ENCODE peak calls at places on chromosome 6, in four cellular contexts. W is mucosa of gallbladder; H is central memory CD4-positive, alpha-beta T cell; Z is GM23248. M is an unnamed sample.

GRCh38 chr6:10400330-10400729 is 14.5 kb downstream of the TFAP2A start:
- DNase-seq in W (no peak), H (no peak), Z (no peak), M (no peak)

GRCh38 chr6:56595490-56596122 is 47.1 kb downstream of the DST start:
- DNase-seq in W (no peak), H (peak), Z (peak), M (no peak)

GRCh38 chr6:52306972-52307849 is 22.7 kb upstream of the MCM3 start:
- DNase-seq in W (no peak), H (no peak), Z (no peak), M (no peak)

GRCh38 chr6:148146717-148147116 is 195.9 kb upstream of the SASH1 start:
- DNase-seq in W (no peak), H (peak), Z (peak), M (no peak)

GRCh38 chr6:70520575-70520974 is 46.2 kb upstream of the SDHAF4 start:
- DNase-seq in W (no peak), H (peak), Z (peak), M (no peak)

GRCh38 chr6:40138273-40138720 is 204.0 kb upstream of the MOCS1 start:
- DNase-seq in W (peak), H (no peak), Z (no peak), M (no peak)

GRCh38 chr6:40074292-40075050 is 140.2 kb upstream of the MOCS1 start:
- DNase-seq in W (no peak), H (no peak), Z (no peak), M (no peak)

GRCh38 chr6:131258816-131259476 is 123.7 kb downstream of the AKAP7 start:
- DNase-seq in W (peak), H (no peak), Z (no peak), M (no peak)

GRCh38 chr6:129539032-129539431 is 170.9 kb downstream of the ARHGAP18 start:
- DNase-seq in W (no peak), H (no peak), Z (no peak), M (no peak)

GRCh38 chr6:13453771-13454251 is 33.6 kb downstream of the GFOD1 start:
- DNase-seq in W (no peak), H (peak), Z (peak), M (no peak)

GRCh38 chr6:160996316-160996715 is 4.7 kb downstream of the MAP3K4 start:
- DNase-seq in W (no peak), H (no peak), Z (no peak), M (no peak)

GRCh38 chr6:137804647-137805046 is 62.4 kb upstream of the TNFAIP3 start:
- DNase-seq in W (no peak), H (no peak), Z (no peak), M (no peak)

GRCh38 chr6:113103618-113104390 is 753.3 kb upstream of the MARCKS start:
- DNase-seq in W (no peak), H (no peak), Z (peak), M (no peak)

GRCh38 chr6:119459207-119459974 is 109.8 kb upstream of the MAN1A1 start:
- DNase-seq in W (no peak), H (no peak), Z (no peak), M (no peak)

GRCh38 chr6:90107721-90108364 is 188.8 kb downstream of the BACH2 start:
- DNase-seq in W (no peak), H (peak), Z (no peak), M (no peak)

GRCh38 chr6:92072387-92072786 is 1347.0 kb downstream of the EPHA7 start:
- DNase-seq in W (no peak), H (no peak), Z (no peak), M (no peak)

GRCh38 chr6:47905717-47906116 is 123.9 kb downstream of the OPN5 start:
- DNase-seq in W (no peak), H (no peak), Z (no peak), M (no peak)

GRCh38 chr6:153591165-153591564 is 447.9 kb upstream of the OPRM1 start:
- DNase-seq in W (no peak), H (no peak), Z (no peak), M (no peak)

GRCh38 chr6:45658396-45658795 is 280.7 kb upstream of the SUPT3H start:
- DNase-seq in W (no peak), H (no peak), Z (peak), M (no peak)

GRCh38 chr6:101259446-101259845 is 134.1 kb upstream of the GRIK2 start:
- DNase-seq in W (no peak), H (no peak), Z (no peak), M (no peak)

GRCh38 chr6:144298167-144298671 is 13.1 kb downstream of the UTRN start:
- DNase-seq in W (no peak), H (no peak), Z (no peak), M (no peak)

GRCh38 chr6:109610555-109610954 is 80.4 kb downstream of the AK9 start:
- DNase-seq in W (no peak), H (no peak), Z (no peak), M (no peak)

GRCh38 chr6:16511048-16511660 is 250.1 kb downstream of the ATXN1 start:
- DNase-seq in W (no peak), H (peak), Z (peak), M (no peak)

GRCh38 chr6:77462359-77463307 is 658 bp downstream of the HTR1B start:
- DNase-seq in W (no peak), H (no peak), Z (no peak), M (no peak)

GRCh38 chr6:34243901-34244884 is 4.6 kb downstream of the SMIM29 start:
- DNase-seq in W (no peak), H (no peak), Z (peak), M (peak)

GRCh38 chr6:160919713-160920112 is 71.9 kb upstream of the MAP3K4 start:
- DNase-seq in W (no peak), H (no peak), Z (peak), M (no peak)